ENCODE peak calls at places on chromosomes 11 and 22, in five cellular contexts. One of them, this sample, is unnamed.

GRCh38 chr22:31321421-31321820 is 24.7 kb downstream of the PATZ1 start:
- DNase-seq in activated CD4-positive, alpha-beta T cell treated with anti-CD3 and anti-CD28 coated beads for 36 hours: no peak
- DNase-seq in fibroblast of pulmonary artery: no peak
- DNase-seq in mammary epithelial cell: no peak
- DNase-seq in T-cell: no peak
- DNase-seq in this sample: no peak

GRCh38 chr11:79708319-79708928 is 267.6 kb upstream of the TENM4 start:
- DNase-seq in activated CD4-positive, alpha-beta T cell treated with anti-CD3 and anti-CD28 coated beads for 36 hours: no peak
- DNase-seq in fibroblast of pulmonary artery: peak
- DNase-seq in mammary epithelial cell: peak
- DNase-seq in T-cell: no peak
- DNase-seq in this sample: no peak

GRCh38 chr22:50522806-50523438 is 2.5 kb downstream of the SCO2 start:
- DNase-seq in activated CD4-positive, alpha-beta T cell treated with anti-CD3 and anti-CD28 coated beads for 36 hours: peak
- DNase-seq in fibroblast of pulmonary artery: no peak
- DNase-seq in mammary epithelial cell: no peak
- DNase-seq in T-cell: no peak
- DNase-seq in this sample: no peak

GRCh38 chr11:67117667-67118058 is 1.4 kb upstream of the KDM2A start:
- DNase-seq in activated CD4-positive, alpha-beta T cell treated with anti-CD3 and anti-CD28 coated beads for 36 hours: peak
- DNase-seq in fibroblast of pulmonary artery: no peak
- DNase-seq in mammary epithelial cell: no peak
- DNase-seq in T-cell: peak
- DNase-seq in this sample: no peak

GRCh38 chr11:65865550-65866172 is 5.4 kb downstream of the MUS81 start:
- DNase-seq in activated CD4-positive, alpha-beta T cell treated with anti-CD3 and anti-CD28 coated beads for 36 hours: no peak
- DNase-seq in fibroblast of pulmonary artery: no peak
- DNase-seq in mammary epithelial cell: no peak
- DNase-seq in T-cell: no peak
- DNase-seq in this sample: no peak

GRCh38 chr11:70931430-70931829 is 320.9 kb downstream of the SHANK2 start:
- DNase-seq in activated CD4-positive, alpha-beta T cell treated with anti-CD3 and anti-CD28 coated beads for 36 hours: no peak
- DNase-seq in fibroblast of pulmonary artery: no peak
- DNase-seq in mammary epithelial cell: no peak
- DNase-seq in T-cell: no peak
- DNase-seq in this sample: no peak

GRCh38 chr22:43945632-43946390 is 9.4 kb upstream of the SAMM50 start:
- DNase-seq in activated CD4-positive, alpha-beta T cell treated with anti-CD3 and anti-CD28 coated beads for 36 hours: peak
- DNase-seq in fibroblast of pulmonary artery: peak
- DNase-seq in mammary epithelial cell: peak
- DNase-seq in T-cell: peak
- DNase-seq in this sample: peak

GRCh38 chr11:69234740-69235710 is 58.9 kb upstream of the MYEOV start:
- DNase-seq in activated CD4-positive, alpha-beta T cell treated with anti-CD3 and anti-CD28 coated beads for 36 hours: no peak
- DNase-seq in fibroblast of pulmonary artery: no peak
- DNase-seq in mammary epithelial cell: no peak
- DNase-seq in T-cell: no peak
- DNase-seq in this sample: no peak

GRCh38 chr11:76243157-76243556 is 36.9 kb upstream of the WNT11 start:
- DNase-seq in activated CD4-positive, alpha-beta T cell treated with anti-CD3 and anti-CD28 coated beads for 36 hours: no peak
- DNase-seq in fibroblast of pulmonary artery: no peak
- DNase-seq in mammary epithelial cell: no peak
- DNase-seq in T-cell: no peak
- DNase-seq in this sample: no peak

GRCh38 chr11:61567286-61568061 is 13.4 kb downstream of the SYT7 start:
- DNase-seq in activated CD4-positive, alpha-beta T cell treated with anti-CD3 and anti-CD28 coated beads for 36 hours: peak
- DNase-seq in fibroblast of pulmonary artery: peak
- DNase-seq in mammary epithelial cell: peak
- DNase-seq in T-cell: peak
- DNase-seq in this sample: peak

GRCh38 chr11:127013550-127013949 is 13.0 kb upstream of the KIRREL3 start:
- DNase-seq in activated CD4-positive, alpha-beta T cell treated with anti-CD3 and anti-CD28 coated beads for 36 hours: no peak
- DNase-seq in fibroblast of pulmonary artery: no peak
- DNase-seq in mammary epithelial cell: no peak
- DNase-seq in T-cell: no peak
- DNase-seq in this sample: no peak

GRCh38 chr22:30893434-30894370 is 74.9 kb downstream of the MORC2 start:
- DNase-seq in activated CD4-positive, alpha-beta T cell treated with anti-CD3 and anti-CD28 coated beads for 36 hours: no peak
- DNase-seq in fibroblast of pulmonary artery: no peak
- DNase-seq in mammary epithelial cell: no peak
- DNase-seq in T-cell: no peak
- DNase-seq in this sample: no peak

GRCh38 chr22:20429254-20430100 is 8.1 kb downstream of the SCARF2 start:
- DNase-seq in activated CD4-positive, alpha-beta T cell treated with anti-CD3 and anti-CD28 coated beads for 36 hours: peak
- DNase-seq in fibroblast of pulmonary artery: no peak
- DNase-seq in mammary epithelial cell: no peak
- DNase-seq in T-cell: peak
- DNase-seq in this sample: peak

GRCh38 chr22:38177926-38178604 is 3.6 kb downstream of the PLA2G6 start:
- DNase-seq in activated CD4-positive, alpha-beta T cell treated with anti-CD3 and anti-CD28 coated beads for 36 hours: no peak
- DNase-seq in fibroblast of pulmonary artery: peak
- DNase-seq in mammary epithelial cell: peak
- DNase-seq in T-cell: no peak
- DNase-seq in this sample: no peak

GRCh38 chr11:9609002-9609759 is 35.7 kb downstream of the WEE1 start:
- DNase-seq in activated CD4-positive, alpha-beta T cell treated with anti-CD3 and anti-CD28 coated beads for 36 hours: no peak
- DNase-seq in fibroblast of pulmonary artery: no peak
- DNase-seq in mammary epithelial cell: no peak
- DNase-seq in T-cell: no peak
- DNase-seq in this sample: no peak

GRCh38 chr11:75827562-75827961 is 12.6 kb downstream of the UVRAG start:
- DNase-seq in activated CD4-positive, alpha-beta T cell treated with anti-CD3 and anti-CD28 coated beads for 36 hours: no peak
- DNase-seq in fibroblast of pulmonary artery: peak
- DNase-seq in mammary epithelial cell: no peak
- DNase-seq in T-cell: no peak
- DNase-seq in this sample: no peak

GRCh38 chr11:853682-854448 is 11.2 kb downstream of the TSPAN4 start:
- DNase-seq in activated CD4-positive, alpha-beta T cell treated with anti-CD3 and anti-CD28 coated beads for 36 hours: no peak
- DNase-seq in fibroblast of pulmonary artery: no peak
- DNase-seq in mammary epithelial cell: no peak
- DNase-seq in T-cell: no peak
- DNase-seq in this sample: no peak

GRCh38 chr11:1220941-1221721 is 1.7 kb upstream of the MUC5B start:
- DNase-seq in activated CD4-positive, alpha-beta T cell treated with anti-CD3 and anti-CD28 coated beads for 36 hours: peak
- DNase-seq in fibroblast of pulmonary artery: no peak
- DNase-seq in mammary epithelial cell: no peak
- DNase-seq in T-cell: no peak
- DNase-seq in this sample: no peak

GRCh38 chr11:22433066-22433450 is 94.9 kb downstream of the SLC17A6 start:
- DNase-seq in activated CD4-positive, alpha-beta T cell treated with anti-CD3 and anti-CD28 coated beads for 36 hours: no peak
- DNase-seq in fibroblast of pulmonary artery: no peak
- DNase-seq in mammary epithelial cell: no peak
- DNase-seq in T-cell: no peak
- DNase-seq in this sample: no peak

GRCh38 chr11:131978351-131978750 is 607.9 kb downstream of the NTM start:
- DNase-seq in activated CD4-positive, alpha-beta T cell treated with anti-CD3 and anti-CD28 coated beads for 36 hours: no peak
- DNase-seq in fibroblast of pulmonary artery: no peak
- DNase-seq in mammary epithelial cell: no peak
- DNase-seq in T-cell: no peak
- DNase-seq in this sample: no peak

GRCh38 chr11:11628651-11629050 is 6.8 kb upstream of the GALNT18 start:
- DNase-seq in activated CD4-positive, alpha-beta T cell treated with anti-CD3 and anti-CD28 coated beads for 36 hours: no peak
- DNase-seq in fibroblast of pulmonary artery: no peak
- DNase-seq in mammary epithelial cell: no peak
- DNase-seq in T-cell: no peak
- DNase-seq in this sample: no peak

GRCh38 chr22:30325065-30325720 is 1.5 kb downstream of the TBC1D10A start:
- DNase-seq in activated CD4-positive, alpha-beta T cell treated with anti-CD3 and anti-CD28 coated beads for 36 hours: no peak
- DNase-seq in fibroblast of pulmonary artery: peak
- DNase-seq in mammary epithelial cell: peak
- DNase-seq in T-cell: no peak
- DNase-seq in this sample: no peak

GRCh38 chr11:71086687-71087258 is 165.6 kb downstream of the SHANK2 start:
- DNase-seq in activated CD4-positive, alpha-beta T cell treated with anti-CD3 and anti-CD28 coated beads for 36 hours: peak
- DNase-seq in fibroblast of pulmonary artery: peak
- DNase-seq in mammary epithelial cell: peak
- DNase-seq in T-cell: no peak
- DNase-seq in this sample: no peak

GRCh38 chr11:71310184-71310583 is 57.8 kb upstream of the SHANK2 start:
- DNase-seq in activated CD4-positive, alpha-beta T cell treated with anti-CD3 and anti-CD28 coated beads for 36 hours: no peak
- DNase-seq in fibroblast of pulmonary artery: no peak
- DNase-seq in mammary epithelial cell: no peak
- DNase-seq in T-cell: no peak
- DNase-seq in this sample: no peak

GRCh38 chr11:38305682-38306081 is 1707.6 kb upstream of the RAG2 start:
- DNase-seq in activated CD4-positive, alpha-beta T cell treated with anti-CD3 and anti-CD28 coated beads for 36 hours: no peak
- DNase-seq in fibroblast of pulmonary artery: peak
- DNase-seq in mammary epithelial cell: no peak
- DNase-seq in T-cell: no peak
- DNase-seq in this sample: no peak

GRCh38 chr11:37504925-37505324 is 906.9 kb upstream of the RAG2 start:
- DNase-seq in activated CD4-positive, alpha-beta T cell treated with anti-CD3 and anti-CD28 coated beads for 36 hours: no peak
- DNase-seq in fibroblast of pulmonary artery: peak
- DNase-seq in mammary epithelial cell: peak
- DNase-seq in T-cell: no peak
- DNase-seq in this sample: no peak

GRCh38 chr11:28086569-28086968 is 21.4 kb downstream of the KIF18A start:
- DNase-seq in activated CD4-positive, alpha-beta T cell treated with anti-CD3 and anti-CD28 coated beads for 36 hours: no peak
- DNase-seq in fibroblast of pulmonary artery: peak
- DNase-seq in mammary epithelial cell: peak
- DNase-seq in T-cell: no peak
- DNase-seq in this sample: no peak

GRCh38 chr11:5123802-5124521 is 14.2 kb downstream of the OR52A5 start:
- DNase-seq in activated CD4-positive, alpha-beta T cell treated with anti-CD3 and anti-CD28 coated beads for 36 hours: peak
- DNase-seq in fibroblast of pulmonary artery: peak
- DNase-seq in mammary epithelial cell: peak
- DNase-seq in T-cell: peak
- DNase-seq in this sample: no peak

GRCh38 chr11:35969089-35970046 is 25.5 kb downstream of the LDLRAD3 start:
- DNase-seq in activated CD4-positive, alpha-beta T cell treated with anti-CD3 and anti-CD28 coated beads for 36 hours: no peak
- DNase-seq in fibroblast of pulmonary artery: no peak
- DNase-seq in mammary epithelial cell: no peak
- DNase-seq in T-cell: no peak
- DNase-seq in this sample: no peak

GRCh38 chr11:61679893-61680621 is at the start of gene DAGLA:
- DNase-seq in activated CD4-positive, alpha-beta T cell treated with anti-CD3 and anti-CD28 coated beads for 36 hours: peak
- DNase-seq in fibroblast of pulmonary artery: peak
- DNase-seq in mammary epithelial cell: peak
- DNase-seq in T-cell: peak
- DNase-seq in this sample: peak

GRCh38 chr22:49628351-49629023 is 199.2 kb downstream of the BRD1 start:
- DNase-seq in activated CD4-positive, alpha-beta T cell treated with anti-CD3 and anti-CD28 coated beads for 36 hours: no peak
- DNase-seq in fibroblast of pulmonary artery: no peak
- DNase-seq in mammary epithelial cell: no peak
- DNase-seq in T-cell: no peak
- DNase-seq in this sample: no peak

GRCh38 chr11:69948256-69949141 is 129.3 kb upstream of the FGF3 start:
- DNase-seq in activated CD4-positive, alpha-beta T cell treated with anti-CD3 and anti-CD28 coated beads for 36 hours: no peak
- DNase-seq in fibroblast of pulmonary artery: no peak
- DNase-seq in mammary epithelial cell: peak
- DNase-seq in T-cell: no peak
- DNase-seq in this sample: no peak

GRCh38 chr11:73210916-73211667 is 7.0 kb upstream of the P2RY2 start:
- DNase-seq in activated CD4-positive, alpha-beta T cell treated with anti-CD3 and anti-CD28 coated beads for 36 hours: no peak
- DNase-seq in fibroblast of pulmonary artery: no peak
- DNase-seq in mammary epithelial cell: no peak
- DNase-seq in T-cell: no peak
- DNase-seq in this sample: no peak

GRCh38 chr11:1197886-1198765 is 24.7 kb upstream of the MUC5B start:
- DNase-seq in activated CD4-positive, alpha-beta T cell treated with anti-CD3 and anti-CD28 coated beads for 36 hours: peak
- DNase-seq in fibroblast of pulmonary artery: no peak
- DNase-seq in mammary epithelial cell: no peak
- DNase-seq in T-cell: no peak
- DNase-seq in this sample: no peak

GRCh38 chr11:12800032-12800671 is 125.9 kb downstream of the TEAD1 start:
- DNase-seq in activated CD4-positive, alpha-beta T cell treated with anti-CD3 and anti-CD28 coated beads for 36 hours: no peak
- DNase-seq in fibroblast of pulmonary artery: peak
- DNase-seq in mammary epithelial cell: peak
- DNase-seq in T-cell: no peak
- DNase-seq in this sample: no peak

GRCh38 chr11:48210052-48210451 is 6.6 kb upstream of the OR4B1 start:
- DNase-seq in activated CD4-positive, alpha-beta T cell treated with anti-CD3 and anti-CD28 coated beads for 36 hours: peak
- DNase-seq in fibroblast of pulmonary artery: peak
- DNase-seq in mammary epithelial cell: no peak
- DNase-seq in T-cell: no peak
- DNase-seq in this sample: no peak